ENCODE peak calls at places on chromosomes 2 and 18, in seven cellular contexts. Q is endothelial cell of umbilical vein, N is upper lobe of right lung, X is body of pancreas, G is pancreas, Y is foreskin keratinocyte, J is H9. B is an unnamed sample. For H3K4me1, the result is how much of the 10 kb centered on the place peaks cover.

GRCh38 chr2:198880421-198880820 is 577.3 kb downstream of the SATB2 start:
- DNase-seq in Q (no peak), N (no peak), X (no peak), G (no peak), Y (no peak), J (no peak), B (no peak)

GRCh38 chr2:159903404-159904126 is 105.6 kb upstream of the CD302 start:
- DNase-seq in Q (peak), N (no peak), X (no peak), G (peak), Y (no peak), J (no peak), B (no peak)

GRCh38 chr2:56014075-56014730 is 90.6 kb upstream of the EFEMP1 start:
- DNase-seq in Q (peak), N (no peak), X (no peak), G (no peak), Y (no peak), J (no peak), B (no peak)

GRCh38 chr2:66478729-66479316 is 43.9 kb downstream of the MEIS1 start:
- DNase-seq in Q (no peak), N (no peak), X (no peak), G (no peak), Y (no peak), J (no peak), B (no peak)

GRCh38 chr2:231552752-231553151 is 22.5 kb upstream of the NMUR1 start:
- DNase-seq in Q (no peak), N (no peak), X (no peak), G (no peak), Y (no peak), J (no peak), B (no peak)

GRCh38 chr2:191688934-191689695 is 11.2 kb downstream of the NABP1 start:
- DNase-seq in Q (peak), N (no peak), X (no peak), G (no peak), Y (peak), J (no peak), B (no peak)

GRCh38 chr18:34773961-34774754 is 64.1 kb downstream of the DTNA start:
- DNase-seq in Q (peak), N (no peak), X (peak), G (peak), Y (peak), J (no peak), B (peak)

GRCh38 chr2:235255716-235256115 is 238.1 kb upstream of the AGAP1 start:
- DNase-seq in Q (no peak), N (no peak), X (no peak), G (no peak), Y (no peak), J (no peak), B (no peak)

GRCh38 chr2:95030496-95030895 is 5.0 kb downstream of the MAL start:
- DNase-seq in Q (no peak), N (no peak), X (no peak), G (no peak), Y (no peak), J (no peak), B (no peak)

GRCh38 chr2:188784269-188784762 is 189.9 kb upstream of the COL3A1 start:
- DNase-seq in Q (no peak), N (no peak), X (no peak), G (no peak), Y (no peak), J (no peak), B (no peak)
- TF ChIP-seq CTCF in Q (no peak), N (no peak), X (no peak), G (no peak), Y (no peak), J (peak), B (no peak)

DNA sequence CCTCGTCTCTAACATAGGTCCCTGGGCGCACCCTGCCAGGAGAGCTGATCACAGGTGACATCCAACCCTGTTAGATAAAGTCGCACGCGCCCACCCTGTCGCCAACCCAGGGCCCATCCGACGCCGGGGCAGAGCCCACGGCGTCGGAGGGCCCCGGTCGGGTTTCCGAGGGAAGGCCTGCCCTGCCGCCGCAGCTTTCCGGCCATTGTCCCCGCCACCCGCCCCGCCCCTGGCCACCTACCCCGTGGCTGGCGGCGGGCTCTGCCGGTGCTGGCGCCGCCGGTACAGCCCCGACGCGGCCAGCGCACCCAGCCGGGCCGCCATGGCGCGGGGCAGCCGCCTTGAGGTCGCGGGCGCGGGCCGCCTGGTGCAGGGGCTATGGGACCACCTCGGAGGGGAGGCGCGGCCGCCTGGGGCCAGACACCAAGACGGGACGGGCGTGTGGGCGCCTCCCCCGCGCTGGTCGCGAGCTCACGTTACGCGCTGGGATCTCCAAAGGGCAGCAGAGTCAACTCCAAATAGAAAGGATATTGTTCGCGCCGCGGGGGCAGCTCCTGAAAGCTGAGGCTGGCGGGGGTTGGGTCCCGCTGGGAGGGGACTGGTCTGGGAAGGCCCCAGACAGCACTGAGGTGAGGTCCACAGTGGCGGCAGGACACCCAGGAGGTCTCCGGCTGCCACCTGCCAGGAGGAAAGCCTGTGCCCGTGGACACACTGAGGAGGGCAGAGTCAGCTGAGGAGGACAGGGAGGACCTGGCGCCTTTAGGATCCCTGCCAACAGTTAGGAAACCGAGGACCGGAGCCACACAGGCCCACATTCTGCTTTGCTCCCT is 11.1 kb downstream of the LIMS2 start:
- DNase-seq in Q (peak), N (peak), X (no peak), G (no peak), Y (no peak), J (peak), B (no peak)
- H3K4me1 ChIP-seq in Q (under half), N (under half), X (under half), G (under half), Y (under half), J (under half), B (under half)

DNA sequence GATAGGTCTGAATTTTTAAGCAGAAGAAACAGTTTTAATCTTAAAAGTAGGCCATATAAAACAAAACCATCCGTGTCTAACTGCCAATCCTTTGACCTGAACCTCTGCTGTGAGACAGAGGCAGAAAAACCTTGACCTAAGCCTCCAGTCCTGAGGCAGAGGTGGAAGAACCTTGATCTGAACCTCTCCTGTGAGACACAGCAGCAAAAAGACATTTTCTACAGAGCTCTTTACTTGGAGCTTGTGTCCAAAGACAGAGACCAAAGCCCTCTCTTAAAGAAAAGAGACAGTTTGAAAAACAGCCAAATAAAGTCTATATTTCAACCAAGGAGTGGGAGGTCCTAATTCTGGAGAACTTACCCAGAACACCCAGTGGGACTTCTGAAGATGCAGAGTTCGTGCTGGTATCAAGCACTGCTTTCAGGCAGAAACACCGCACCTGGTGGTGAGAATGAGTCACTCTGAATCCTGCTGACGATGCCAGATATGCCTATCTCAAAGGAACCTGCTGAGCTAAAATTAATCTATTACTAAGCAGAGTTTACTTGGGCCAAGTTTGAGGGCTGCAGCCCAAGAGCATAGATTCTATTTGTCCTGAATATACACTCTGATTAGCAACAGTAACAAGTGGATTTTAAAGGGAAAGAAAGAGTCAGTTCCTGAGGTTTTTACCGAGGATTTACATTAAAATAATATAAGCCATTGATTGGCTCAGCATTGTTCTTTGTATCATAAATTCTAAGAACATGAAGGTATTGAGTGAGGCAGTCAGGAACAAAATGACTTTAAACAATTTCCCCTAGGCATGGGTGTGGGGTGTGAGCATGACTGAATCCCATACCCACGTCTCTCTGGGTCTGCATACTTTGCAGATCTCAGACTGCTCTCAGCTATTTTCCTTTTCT is 806.4 kb downstream of the TRIB2 start:
- DNase-seq in Q (no peak), N (no peak), X (peak), G (peak), Y (peak), J (no peak), B (no peak)
- TF ChIP-seq CTCF in Q (no peak), N (no peak), X (peak), G (no peak), Y (no peak), J (no peak), B (no peak)

DNA sequence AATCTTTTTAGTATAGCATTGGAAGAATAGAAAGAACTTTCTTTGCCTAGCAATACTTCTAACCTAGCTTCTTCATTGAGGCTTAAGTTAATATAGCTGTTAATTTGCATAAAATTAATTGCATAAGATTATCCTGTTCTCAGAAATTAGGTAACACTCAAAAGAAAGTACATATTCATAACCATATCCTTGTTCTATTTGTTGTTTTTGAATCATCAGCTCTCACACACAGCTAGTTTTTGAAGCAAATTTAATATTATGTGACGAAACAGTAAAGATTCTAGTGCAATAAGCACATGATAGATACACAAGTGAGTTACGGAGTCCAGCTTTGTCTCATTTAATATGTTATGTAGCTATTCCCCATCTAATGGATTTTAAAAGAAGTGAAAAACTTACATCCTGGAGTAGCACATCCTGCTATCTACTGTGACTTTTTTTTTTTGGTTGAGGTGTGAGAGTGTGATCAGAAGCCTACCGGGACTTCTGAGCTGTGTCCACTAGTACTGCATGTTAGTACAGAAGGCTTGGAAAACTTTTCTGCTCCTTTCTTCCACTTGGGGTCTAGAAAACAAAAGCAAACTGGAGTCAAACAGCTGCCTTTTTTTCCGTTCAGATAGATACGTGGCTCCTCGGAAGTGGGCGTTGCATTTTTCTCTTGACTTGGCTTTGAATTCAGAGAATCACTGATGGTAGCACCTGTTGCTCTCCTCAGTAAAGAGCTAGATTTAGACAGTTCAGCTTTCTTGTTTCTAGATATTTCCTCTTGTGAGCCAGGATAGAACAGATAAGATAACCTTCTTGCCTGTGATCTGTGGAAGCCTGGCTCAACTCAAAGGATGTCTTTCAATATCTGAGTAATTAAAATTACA is 27.2 kb downstream of the KDM3A start:
- DNase-seq in Q (no peak), N (no peak), X (no peak), G (no peak), Y (no peak), J (no peak), B (no peak)
- H3K4me1 ChIP-seq in Q (under half), N (under half), X (half or more), G (under half), Y (under half), J (under half), B (under half)

GRCh38 chr2:241857572-241858121 is 1.0 kb downstream of the PDCD1 start:
- DNase-seq in Q (no peak), N (peak), X (peak), G (no peak), Y (no peak), J (no peak), B (no peak)

GRCh38 chr2:241858206-241859016 is at the start of gene PDCD1:
- DNase-seq in Q (no peak), N (peak), X (peak), G (no peak), Y (no peak), J (peak), B (no peak)

GRCh38 chr2:241859436-241860183 is 916 bp upstream of the PDCD1 start:
- DNase-seq in Q (no peak), N (peak), X (peak), G (no peak), Y (no peak), J (no peak), B (peak)

GRCh38 chr2:241860184-241861078 is 1.7 kb upstream of the PDCD1 start:
- DNase-seq in Q (no peak), N (no peak), X (peak), G (no peak), Y (no peak), J (no peak), B (no peak)

GRCh38 chr2:241859017-241859435 is 332 bp upstream of the PDCD1 start:
- DNase-seq in Q (no peak), N (peak), X (no peak), G (no peak), Y (no peak), J (no peak), B (no peak)
- TF ChIP-seq CTCF in Q (no peak), N (no peak), X (no peak), G (no peak), Y (no peak), J (no peak), B (no peak)

B was measured in adrenal gland.